ENCODE peak calls at places on chromosomes 1 and 21, in six cellular contexts. One of them, this sample, is unnamed.

GRCh38 chr1:118963456-118964430 is 24.4 kb downstream of the TBX15 start:
- DNase-seq in breast epithelium: no peak
- DNase-seq in endothelial cell of umbilical vein: no peak
- DNase-seq in transverse colon: no peak
- DNase-seq in K562: peak; percentile 55
- DNase-seq in stomach: no peak
- DNase-seq in this sample: no peak

GRCh38 chr1:94634977-94635416 is 93.4 kb upstream of the F3 start:
- DNase-seq in stomach: no peak
- DNase-seq in endothelial cell of umbilical vein: no peak
- DNase-seq in K562: peak; percentile 82
- DNase-seq in transverse colon: no peak
- DNase-seq in breast epithelium: no peak
- DNase-seq in this sample: no peak

GRCh38 chr1:188343914-188344313 is 1515.2 kb downstream of the PLA2G4A start:
- DNase-seq in breast epithelium: no peak
- DNase-seq in K562: no peak
- DNase-seq in transverse colon: no peak
- DNase-seq in endothelial cell of umbilical vein: no peak
- DNase-seq in stomach: no peak
- DNase-seq in this sample: no peak

GRCh38 chr1:201299968-201300367 is 16.7 kb downstream of the PKP1 start:
- DNase-seq in stomach: peak; percentile 64
- DNase-seq in transverse colon: peak; percentile 63
- DNase-seq in K562: no peak
- DNase-seq in breast epithelium: peak; percentile 87
- DNase-seq in endothelial cell of umbilical vein: no peak
- DNase-seq in this sample: peak; percentile 90

GRCh38 chr1:114126696-114127095 is 27.0 kb downstream of the SYT6 start:
- DNase-seq in K562: no peak
- DNase-seq in transverse colon: peak; percentile 11
- DNase-seq in stomach: no peak
- DNase-seq in breast epithelium: no peak
- DNase-seq in endothelial cell of umbilical vein: no peak
- DNase-seq in this sample: no peak

GRCh38 chr1:16986596-16987361 is 6.4 kb upstream of the MFAP2 start:
- DNase-seq in breast epithelium: no peak
- DNase-seq in transverse colon: no peak
- DNase-seq in stomach: no peak
- DNase-seq in endothelial cell of umbilical vein: no peak
- DNase-seq in K562: peak; percentile 33
- DNase-seq in this sample: no peak

GRCh38 chr1:238099871-238100270 is 209.1 kb upstream of the ZP4 start:
- DNase-seq in transverse colon: no peak
- DNase-seq in breast epithelium: no peak
- DNase-seq in stomach: no peak
- DNase-seq in endothelial cell of umbilical vein: no peak
- DNase-seq in K562: no peak
- DNase-seq in this sample: no peak

GRCh38 chr21:40143822-40144525 is 276.7 kb downstream of the PCP4 start:
- DNase-seq in K562: peak; percentile 66
- DNase-seq in endothelial cell of umbilical vein: peak; percentile 16
- DNase-seq in transverse colon: peak; percentile 41
- DNase-seq in breast epithelium: peak; percentile 33
- DNase-seq in stomach: peak; percentile 60
- DNase-seq in this sample: peak; percentile 53

GRCh38 chr1:32939655-32940371 is 24.8 kb downstream of the RNF19B start:
- DNase-seq in breast epithelium: no peak
- DNase-seq in transverse colon: peak; percentile 54
- DNase-seq in K562: peak; percentile 83
- DNase-seq in endothelial cell of umbilical vein: peak; percentile 87
- DNase-seq in stomach: no peak
- DNase-seq in this sample: no peak

GRCh38 chr1:5936621-5937372 is 55.4 kb downstream of the NPHP4 start:
- DNase-seq in K562: no peak
- DNase-seq in transverse colon: no peak
- DNase-seq in endothelial cell of umbilical vein: no peak
- DNase-seq in breast epithelium: no peak
- DNase-seq in stomach: no peak
- DNase-seq in this sample: no peak

GRCh38 chr1:67489643-67490042 is 59.4 kb upstream of the SERBP1 start:
- DNase-seq in K562: peak; percentile 60
- DNase-seq in stomach: no peak
- DNase-seq in endothelial cell of umbilical vein: peak; percentile 58
- DNase-seq in breast epithelium: no peak
- DNase-seq in transverse colon: no peak
- DNase-seq in this sample: peak; percentile 18

GRCh38 chr1:23634840-23635642 is 56.6 kb upstream of the RPL11 start:
- DNase-seq in endothelial cell of umbilical vein: peak; percentile 83
- DNase-seq in transverse colon: peak; percentile 69
- DNase-seq in stomach: peak; percentile 62
- DNase-seq in breast epithelium: peak; percentile 57
- DNase-seq in K562: peak; percentile 76
- DNase-seq in this sample: peak; percentile 33

GRCh38 chr1:230572121-230573083 is 69.9 kb upstream of the COG2 start:
- DNase-seq in K562: no peak
- DNase-seq in transverse colon: peak; percentile 65
- DNase-seq in breast epithelium: no peak
- DNase-seq in stomach: peak; percentile 42
- DNase-seq in endothelial cell of umbilical vein: no peak
- DNase-seq in this sample: no peak

GRCh38 chr1:168520052-168520751 is 23.6 kb downstream of the XCL2 start:
- DNase-seq in endothelial cell of umbilical vein: no peak
- DNase-seq in K562: no peak
- DNase-seq in transverse colon: no peak
- DNase-seq in stomach: no peak
- DNase-seq in breast epithelium: no peak
- DNase-seq in this sample: no peak

GRCh38 chr1:228400692-228401454 is 5.8 kb downstream of the TRIM11 start:
- DNase-seq in breast epithelium: no peak
- DNase-seq in transverse colon: no peak
- DNase-seq in endothelial cell of umbilical vein: no peak
- DNase-seq in K562: no peak
- DNase-seq in stomach: no peak
- DNase-seq in this sample: no peak

GRCh38 chr1:165481820-165482532 is 37.0 kb upstream of the RXRG start:
- DNase-seq in stomach: peak; percentile 26
- DNase-seq in breast epithelium: peak; percentile 31
- DNase-seq in K562: peak; percentile 21
- DNase-seq in transverse colon: peak; percentile 12
- DNase-seq in endothelial cell of umbilical vein: peak; percentile 26
- DNase-seq in this sample: no peak

GRCh38 chr1:88661951-88662664 is 22.0 kb upstream of the PKN2 start:
- DNase-seq in breast epithelium: no peak
- DNase-seq in stomach: no peak
- DNase-seq in transverse colon: no peak
- DNase-seq in endothelial cell of umbilical vein: no peak
- DNase-seq in K562: no peak
- DNase-seq in this sample: no peak

GRCh38 chr1:58815680-58816071 is 31.8 kb upstream of the JUN start:
- DNase-seq in K562: peak; percentile 27
- DNase-seq in breast epithelium: no peak
- DNase-seq in endothelial cell of umbilical vein: no peak
- DNase-seq in stomach: no peak
- DNase-seq in transverse colon: peak; percentile 77
- DNase-seq in this sample: peak; percentile 30

GRCh38 chr1:58816072-58816746 is 32.4 kb upstream of the JUN start:
- DNase-seq in endothelial cell of umbilical vein: peak; percentile 91
- DNase-seq in stomach: peak; percentile 94
- DNase-seq in transverse colon: peak; percentile 96
- DNase-seq in K562: peak; percentile 90
- DNase-seq in breast epithelium: peak; percentile 77
- DNase-seq in this sample: peak; percentile 88

GRCh38 chr1:58814251-58815068 is 30.6 kb upstream of the JUN start:
- DNase-seq in endothelial cell of umbilical vein: peak; percentile 26
- DNase-seq in K562: no peak
- DNase-seq in breast epithelium: peak; percentile 59
- DNase-seq in stomach: peak; percentile 86
- DNase-seq in transverse colon: peak; percentile 86
- DNase-seq in this sample: peak; percentile 68

GRCh38 chr1:58813801-58814200 is 30.0 kb upstream of the JUN start:
- DNase-seq in transverse colon: no peak
- DNase-seq in K562: no peak
- DNase-seq in stomach: no peak
- DNase-seq in endothelial cell of umbilical vein: no peak
- DNase-seq in breast epithelium: no peak
- DNase-seq in this sample: no peak

DNA sequence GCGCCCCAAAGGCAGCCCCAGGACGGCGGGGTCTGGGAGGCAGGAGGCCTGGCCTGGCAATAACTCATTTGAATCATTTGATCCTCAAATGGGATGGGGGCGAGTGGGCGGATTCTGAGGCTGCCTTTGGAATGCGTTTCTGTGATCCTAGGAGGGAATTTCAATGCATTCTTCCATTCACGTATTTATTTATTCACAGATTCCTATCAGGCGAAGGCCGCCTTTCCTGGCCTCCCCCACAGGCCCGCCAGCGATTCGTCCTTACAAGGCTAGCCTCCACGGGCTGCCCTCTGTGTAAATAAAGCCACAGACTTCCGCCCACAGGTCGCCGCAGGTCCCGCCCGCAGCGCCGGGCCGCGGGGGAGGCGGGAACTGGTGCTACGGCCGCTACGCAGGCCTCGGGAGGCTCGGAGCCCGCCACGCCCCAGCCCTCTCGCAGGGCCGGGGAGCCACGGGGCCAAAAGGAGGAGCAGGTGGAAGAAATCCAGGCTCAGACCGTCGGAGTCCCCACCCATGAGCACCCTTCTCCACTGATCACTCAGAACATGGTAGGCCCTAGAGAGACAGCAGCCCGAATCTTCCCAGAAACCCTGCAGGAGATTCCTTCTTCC is 31.3 kb upstream of the JUN start:
- DNase-seq in transverse colon: peak; percentile 91
- DNase-seq in endothelial cell of umbilical vein: peak; percentile 96
- DNase-seq in breast epithelium: peak; percentile 75
- DNase-seq in stomach: peak; percentile 92
- DNase-seq in K562: peak; percentile 91
- DNase-seq in this sample: peak; percentile 83
- TF ChIP-seq POLR2A in transverse colon: peak; percentile 60
- TF ChIP-seq POLR2A in endothelial cell of umbilical vein: no peak
- TF ChIP-seq POLR2A in breast epithelium: no peak
- TF ChIP-seq POLR2A in stomach: no peak
- TF ChIP-seq POLR2A in K562: no peak
- TF ChIP-seq POLR2A in this sample: peak; percentile 14

DNA sequence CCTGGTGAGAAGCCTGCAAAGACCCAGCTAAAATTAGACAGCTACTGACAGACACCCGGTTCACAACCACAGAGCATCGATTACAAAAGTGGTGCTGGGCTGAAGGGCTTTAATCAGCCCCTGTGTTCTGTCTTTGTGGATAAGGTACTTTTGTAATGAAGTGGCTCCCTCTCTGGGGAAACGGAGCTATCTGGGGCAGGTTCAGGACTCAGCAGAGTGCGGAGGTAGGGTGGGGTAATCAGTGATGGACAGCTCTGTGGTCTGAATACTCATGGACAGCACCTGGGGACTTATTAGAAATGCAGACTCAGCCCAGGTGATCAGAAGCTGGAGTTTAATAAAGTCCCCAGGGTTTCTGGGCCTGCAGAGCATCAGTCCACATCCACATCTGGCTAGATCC is 152.0 kb downstream of the MATN1 start:
- DNase-seq in endothelial cell of umbilical vein: no peak
- DNase-seq in stomach: no peak
- DNase-seq in K562: no peak
- DNase-seq in breast epithelium: no peak
- DNase-seq in transverse colon: no peak
- DNase-seq in this sample: no peak
- H3K27me3 ChIP-seq in endothelial cell of umbilical vein: no peaks in the 10 kb centered on the region
- H3K27me3 ChIP-seq in stomach: no peaks in the 10 kb centered on the region
- H3K27me3 ChIP-seq in K562: no peaks in the 10 kb centered on the region
- H3K27me3 ChIP-seq in breast epithelium: no peaks in the 10 kb centered on the region
- H3K27me3 ChIP-seq in transverse colon: no peaks in the 10 kb centered on the region
- H3K27me3 ChIP-seq in this sample: no peaks in the 10 kb centered on the region

GRCh38 chr1:2587071-2587859 is 688 bp downstream of the PRXL2B start:
- DNase-seq in breast epithelium: no peak
- DNase-seq in stomach: no peak
- DNase-seq in endothelial cell of umbilical vein: peak; percentile 41
- DNase-seq in K562: no peak
- DNase-seq in transverse colon: peak; percentile 58
- DNase-seq in this sample: no peak

GRCh38 chr1:2584822-2585317 is 1.7 kb upstream of the PRXL2B start:
- DNase-seq in breast epithelium: no peak
- DNase-seq in transverse colon: no peak
- DNase-seq in stomach: no peak
- DNase-seq in K562: no peak
- DNase-seq in endothelial cell of umbilical vein: no peak
- DNase-seq in this sample: no peak

GRCh38 chr1:2586154-2587070 is at the start of gene PRXL2B:
- DNase-seq in endothelial cell of umbilical vein: peak; percentile 98
- DNase-seq in transverse colon: peak; percentile 100
- DNase-seq in K562: peak; percentile 99
- DNase-seq in stomach: peak; percentile 99
- DNase-seq in breast epithelium: peak; percentile 99
- DNase-seq in this sample: peak; percentile 99

GRCh38 chr1:2583871-2584341 is 2.7 kb upstream of the PRXL2B start:
- DNase-seq in stomach: no peak
- DNase-seq in breast epithelium: no peak
- DNase-seq in endothelial cell of umbilical vein: no peak
- DNase-seq in transverse colon: peak; percentile 37
- DNase-seq in K562: no peak
- DNase-seq in this sample: no peak

GRCh38 chr1:2585318-2586092 is 1.1 kb upstream of the PRXL2B start:
- DNase-seq in stomach: peak; percentile 69
- DNase-seq in endothelial cell of umbilical vein: peak; percentile 54
- DNase-seq in transverse colon: peak; percentile 86
- DNase-seq in breast epithelium: peak; percentile 69
- DNase-seq in K562: peak; percentile 92
- DNase-seq in this sample: peak; percentile 36
- TF ChIP-seq POLR2AphosphoS5 in stomach: peak; percentile 82
- TF ChIP-seq POLR2AphosphoS5 in endothelial cell of umbilical vein: peak; percentile 64
- TF ChIP-seq POLR2AphosphoS5 in transverse colon: peak; percentile 85
- TF ChIP-seq POLR2AphosphoS5 in breast epithelium: peak; percentile 52
- TF ChIP-seq POLR2AphosphoS5 in K562: peak; percentile 86
- TF ChIP-seq POLR2AphosphoS5 in this sample: peak; percentile 66

DNA sequence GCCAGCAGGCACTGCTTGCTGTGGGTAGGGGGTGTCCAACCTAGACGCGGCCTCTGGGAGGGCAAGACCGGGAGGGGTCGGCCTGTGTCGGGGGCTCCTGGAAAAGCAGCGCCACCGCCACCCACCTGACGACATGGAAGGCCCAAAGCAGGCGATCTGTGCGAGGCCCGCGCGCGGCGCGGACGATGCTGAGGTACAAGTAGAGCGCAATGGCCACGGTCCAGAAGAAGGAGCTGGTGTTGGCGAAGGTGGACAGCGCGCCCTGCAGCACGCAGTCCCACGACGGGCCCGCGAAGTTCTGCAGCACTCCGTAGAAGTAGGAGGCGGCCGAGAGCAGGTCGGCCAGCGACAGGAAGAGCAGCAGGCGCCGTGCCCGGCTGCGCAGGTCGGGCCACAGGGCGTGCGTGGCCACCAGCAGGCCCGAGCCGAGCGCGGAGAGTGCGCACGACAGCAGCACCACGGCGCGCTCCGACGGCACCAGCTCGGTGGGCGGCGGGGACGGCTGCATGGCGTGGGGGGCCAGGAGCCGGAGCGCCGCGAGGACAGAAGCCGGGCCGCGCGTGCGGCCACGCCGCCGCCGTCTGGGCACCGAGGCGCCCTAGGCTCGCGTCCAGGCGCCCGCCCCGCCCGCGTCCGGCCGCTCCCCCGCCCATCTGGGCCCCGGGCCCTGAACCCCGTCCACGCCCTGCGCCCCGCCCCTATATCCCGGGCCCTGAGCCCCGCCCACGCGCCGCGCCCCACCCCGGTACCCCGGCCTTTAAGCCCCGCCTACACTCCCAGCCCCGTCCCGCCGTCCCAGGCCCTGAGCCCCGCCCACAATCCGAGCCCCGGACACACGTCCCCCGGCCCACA is at the start of gene GPR157:
- DNase-seq in stomach: peak; percentile 94
- DNase-seq in breast epithelium: peak; percentile 81
- DNase-seq in endothelial cell of umbilical vein: peak; percentile 70
- DNase-seq in transverse colon: peak; percentile 95
- DNase-seq in K562: peak; percentile 85
- DNase-seq in this sample: peak; percentile 91
- TF ChIP-seq POLR2A in stomach: no peak
- TF ChIP-seq POLR2A in breast epithelium: peak; percentile 9
- TF ChIP-seq POLR2A in endothelial cell of umbilical vein: peak; percentile 78
- TF ChIP-seq POLR2A in transverse colon: no peak
- TF ChIP-seq POLR2A in K562: no peak
- TF ChIP-seq POLR2A in this sample: peak; percentile 79

This sample was measured in prostate gland.